ENCODE peak calls at places on chromosomes 11 and 22, in six cellular contexts. One of them, this sample, is unnamed.
A peak's percentile ranks its signal among the peaks of the same experiment; 100 is the strongest.

GRCh38 chr22:22043296-22044078 is 60.9 kb upstream of the TOP3B start:
- DNase-seq in stimulated activated CD4-positive, alpha-beta T cell treated with anti-CD3 and anti-CD28 coated beads, Interleukin-12 subunit alpha, Interleukin-12 subunit beta, amount 100 ng/mL, for 4 hours: no peak
- DNase-seq in sciatic nerve: no peak
- DNase-seq in NCI-H1417 treated with DMSO at 0.1 percent for 48 hours: no peak
- DNase-seq in left kidney: no peak
- DNase-seq in A549: no peak
- DNase-seq in this sample: no peak

GRCh38 chr11:46414466-46414796 is 22.9 kb upstream of the CHRM4 start:
- DNase-seq in stimulated activated CD4-positive, alpha-beta T cell treated with anti-CD3 and anti-CD28 coated beads, Interleukin-12 subunit alpha, Interleukin-12 subunit beta, amount 100 ng/mL, for 4 hours: no peak
- DNase-seq in sciatic nerve: no peak
- DNase-seq in NCI-H1417 treated with DMSO at 0.1 percent for 48 hours: no peak
- DNase-seq in left kidney: no peak
- DNase-seq in A549: no peak
- DNase-seq in this sample: no peak

GRCh38 chr11:116813781-116814471 is 9.2 kb downstream of the APOA4 start:
- DNase-seq in stimulated activated CD4-positive, alpha-beta T cell treated with anti-CD3 and anti-CD28 coated beads, Interleukin-12 subunit alpha, Interleukin-12 subunit beta, amount 100 ng/mL, for 4 hours: no peak
- DNase-seq in sciatic nerve: no peak
- DNase-seq in NCI-H1417 treated with DMSO at 0.1 percent for 48 hours: no peak
- DNase-seq in left kidney: no peak
- DNase-seq in A549: no peak
- DNase-seq in this sample: no peak

GRCh38 chr11:86177319-86177718 is 67.2 kb upstream of the EED start:
- DNase-seq in stimulated activated CD4-positive, alpha-beta T cell treated with anti-CD3 and anti-CD28 coated beads, Interleukin-12 subunit alpha, Interleukin-12 subunit beta, amount 100 ng/mL, for 4 hours: no peak
- DNase-seq in sciatic nerve: no peak
- DNase-seq in NCI-H1417 treated with DMSO at 0.1 percent for 48 hours: no peak
- DNase-seq in left kidney: no peak
- DNase-seq in A549: no peak
- DNase-seq in this sample: no peak

GRCh38 chr22:29702931-29703594 is 16.7 kb upstream of the CABP7 start:
- DNase-seq in stimulated activated CD4-positive, alpha-beta T cell treated with anti-CD3 and anti-CD28 coated beads, Interleukin-12 subunit alpha, Interleukin-12 subunit beta, amount 100 ng/mL, for 4 hours: no peak
- DNase-seq in sciatic nerve: peak; percentile 68
- DNase-seq in NCI-H1417 treated with DMSO at 0.1 percent for 48 hours: no peak
- DNase-seq in left kidney: no peak
- DNase-seq in A549: no peak
- DNase-seq in this sample: no peak

GRCh38 chr11:38356255-38356654 is 1758.2 kb upstream of the RAG2 start:
- DNase-seq in stimulated activated CD4-positive, alpha-beta T cell treated with anti-CD3 and anti-CD28 coated beads, Interleukin-12 subunit alpha, Interleukin-12 subunit beta, amount 100 ng/mL, for 4 hours: no peak
- DNase-seq in sciatic nerve: no peak
- DNase-seq in NCI-H1417 treated with DMSO at 0.1 percent for 48 hours: no peak
- DNase-seq in left kidney: no peak
- DNase-seq in A549: no peak
- DNase-seq in this sample: no peak

GRCh38 chr11:108732395-108732794 is 67.5 kb downstream of the DDX10 start:
- DNase-seq in stimulated activated CD4-positive, alpha-beta T cell treated with anti-CD3 and anti-CD28 coated beads, Interleukin-12 subunit alpha, Interleukin-12 subunit beta, amount 100 ng/mL, for 4 hours: no peak
- DNase-seq in sciatic nerve: no peak
- DNase-seq in NCI-H1417 treated with DMSO at 0.1 percent for 48 hours: peak; percentile 83
- DNase-seq in left kidney: no peak
- DNase-seq in A549: no peak
- DNase-seq in this sample: no peak

GRCh38 chr22:36532466-36532865 is 3.5 kb upstream of the EIF3D start:
- DNase-seq in stimulated activated CD4-positive, alpha-beta T cell treated with anti-CD3 and anti-CD28 coated beads, Interleukin-12 subunit alpha, Interleukin-12 subunit beta, amount 100 ng/mL, for 4 hours: no peak
- DNase-seq in sciatic nerve: no peak
- DNase-seq in NCI-H1417 treated with DMSO at 0.1 percent for 48 hours: no peak
- DNase-seq in left kidney: no peak
- DNase-seq in A549: no peak
- DNase-seq in this sample: no peak

GRCh38 chr11:73206751-73207280 is 11.3 kb upstream of the P2RY2 start:
- DNase-seq in stimulated activated CD4-positive, alpha-beta T cell treated with anti-CD3 and anti-CD28 coated beads, Interleukin-12 subunit alpha, Interleukin-12 subunit beta, amount 100 ng/mL, for 4 hours: no peak
- DNase-seq in sciatic nerve: no peak
- DNase-seq in NCI-H1417 treated with DMSO at 0.1 percent for 48 hours: no peak
- DNase-seq in left kidney: no peak
- DNase-seq in A549: peak; percentile 30
- DNase-seq in this sample: no peak

GRCh38 chr22:41845380-41846267 is 12.7 kb downstream of the SREBF2 start:
- DNase-seq in stimulated activated CD4-positive, alpha-beta T cell treated with anti-CD3 and anti-CD28 coated beads, Interleukin-12 subunit alpha, Interleukin-12 subunit beta, amount 100 ng/mL, for 4 hours: no peak
- DNase-seq in sciatic nerve: no peak
- DNase-seq in NCI-H1417 treated with DMSO at 0.1 percent for 48 hours: no peak
- DNase-seq in left kidney: no peak
- DNase-seq in A549: no peak
- DNase-seq in this sample: no peak

GRCh38 chr22:26845016-26845728 is 187.8 kb downstream of the MIAT start:
- DNase-seq in stimulated activated CD4-positive, alpha-beta T cell treated with anti-CD3 and anti-CD28 coated beads, Interleukin-12 subunit alpha, Interleukin-12 subunit beta, amount 100 ng/mL, for 4 hours: no peak
- DNase-seq in sciatic nerve: no peak
- DNase-seq in NCI-H1417 treated with DMSO at 0.1 percent for 48 hours: no peak
- DNase-seq in left kidney: peak; percentile 34
- DNase-seq in A549: no peak
- DNase-seq in this sample: no peak

GRCh38 chr11:72589802-72590761 is 84.1 kb downstream of the PDE2A start:
- DNase-seq in stimulated activated CD4-positive, alpha-beta T cell treated with anti-CD3 and anti-CD28 coated beads, Interleukin-12 subunit alpha, Interleukin-12 subunit beta, amount 100 ng/mL, for 4 hours: peak; percentile 44
- DNase-seq in sciatic nerve: no peak
- DNase-seq in NCI-H1417 treated with DMSO at 0.1 percent for 48 hours: no peak
- DNase-seq in left kidney: peak; percentile 90
- DNase-seq in A549: peak; percentile 73
- DNase-seq in this sample: no peak

GRCh38 chr11:108302121-108302785 is 79.4 kb downstream of the ATM start:
- DNase-seq in stimulated activated CD4-positive, alpha-beta T cell treated with anti-CD3 and anti-CD28 coated beads, Interleukin-12 subunit alpha, Interleukin-12 subunit beta, amount 100 ng/mL, for 4 hours: no peak
- DNase-seq in sciatic nerve: no peak
- DNase-seq in NCI-H1417 treated with DMSO at 0.1 percent for 48 hours: no peak
- DNase-seq in left kidney: no peak
- DNase-seq in A549: no peak
- DNase-seq in this sample: no peak

GRCh38 chr11:28760676-28761390 is 652.6 kb downstream of the METTL15 start:
- DNase-seq in stimulated activated CD4-positive, alpha-beta T cell treated with anti-CD3 and anti-CD28 coated beads, Interleukin-12 subunit alpha, Interleukin-12 subunit beta, amount 100 ng/mL, for 4 hours: no peak
- DNase-seq in sciatic nerve: no peak
- DNase-seq in NCI-H1417 treated with DMSO at 0.1 percent for 48 hours: no peak
- DNase-seq in left kidney: no peak
- DNase-seq in A549: no peak
- DNase-seq in this sample: no peak

GRCh38 chr11:111512296-111513239 is at the start of gene BTG4:
- DNase-seq in stimulated activated CD4-positive, alpha-beta T cell treated with anti-CD3 and anti-CD28 coated beads, Interleukin-12 subunit alpha, Interleukin-12 subunit beta, amount 100 ng/mL, for 4 hours: peak; percentile 24
- DNase-seq in sciatic nerve: peak; percentile 60
- DNase-seq in NCI-H1417 treated with DMSO at 0.1 percent for 48 hours: no peak
- DNase-seq in left kidney: peak; percentile 72
- DNase-seq in A549: peak; percentile 31
- DNase-seq in this sample: no peak

GRCh38 chr11:57601297-57601696 is 3.8 kb downstream of the SERPING1 start:
- DNase-seq in stimulated activated CD4-positive, alpha-beta T cell treated with anti-CD3 and anti-CD28 coated beads, Interleukin-12 subunit alpha, Interleukin-12 subunit beta, amount 100 ng/mL, for 4 hours: no peak
- DNase-seq in sciatic nerve: no peak
- DNase-seq in NCI-H1417 treated with DMSO at 0.1 percent for 48 hours: no peak
- DNase-seq in left kidney: no peak
- DNase-seq in A549: no peak
- DNase-seq in this sample: no peak

GRCh38 chr11:21474529-21474928 is 718.4 kb upstream of the ANO5 start:
- DNase-seq in stimulated activated CD4-positive, alpha-beta T cell treated with anti-CD3 and anti-CD28 coated beads, Interleukin-12 subunit alpha, Interleukin-12 subunit beta, amount 100 ng/mL, for 4 hours: no peak
- DNase-seq in sciatic nerve: no peak
- DNase-seq in NCI-H1417 treated with DMSO at 0.1 percent for 48 hours: no peak
- DNase-seq in left kidney: no peak
- DNase-seq in A549: no peak
- DNase-seq in this sample: no peak

GRCh38 chr11:34263462-34264186 is 94.2 kb downstream of the ABTB2 start:
- DNase-seq in stimulated activated CD4-positive, alpha-beta T cell treated with anti-CD3 and anti-CD28 coated beads, Interleukin-12 subunit alpha, Interleukin-12 subunit beta, amount 100 ng/mL, for 4 hours: no peak
- DNase-seq in sciatic nerve: no peak
- DNase-seq in NCI-H1417 treated with DMSO at 0.1 percent for 48 hours: no peak
- DNase-seq in left kidney: peak; percentile 29
- DNase-seq in A549: peak; percentile 69
- DNase-seq in this sample: no peak

GRCh38 chr11:46391578-46392420 is at the start of gene CHRM4:
- DNase-seq in stimulated activated CD4-positive, alpha-beta T cell treated with anti-CD3 and anti-CD28 coated beads, Interleukin-12 subunit alpha, Interleukin-12 subunit beta, amount 100 ng/mL, for 4 hours: no peak
- DNase-seq in sciatic nerve: no peak
- DNase-seq in NCI-H1417 treated with DMSO at 0.1 percent for 48 hours: no peak
- DNase-seq in left kidney: peak; percentile 72
- DNase-seq in A549: peak; percentile 65
- DNase-seq in this sample: no peak

GRCh38 chr22:32815943-32816342 is 14.4 kb downstream of the TIMP3 start:
- DNase-seq in stimulated activated CD4-positive, alpha-beta T cell treated with anti-CD3 and anti-CD28 coated beads, Interleukin-12 subunit alpha, Interleukin-12 subunit beta, amount 100 ng/mL, for 4 hours: no peak
- DNase-seq in sciatic nerve: no peak
- DNase-seq in NCI-H1417 treated with DMSO at 0.1 percent for 48 hours: no peak
- DNase-seq in left kidney: no peak
- DNase-seq in A549: no peak
- DNase-seq in this sample: no peak

GRCh38 chr11:78391424-78391823 is 26.2 kb downstream of the GAB2 start:
- DNase-seq in stimulated activated CD4-positive, alpha-beta T cell treated with anti-CD3 and anti-CD28 coated beads, Interleukin-12 subunit alpha, Interleukin-12 subunit beta, amount 100 ng/mL, for 4 hours: no peak
- DNase-seq in sciatic nerve: no peak
- DNase-seq in NCI-H1417 treated with DMSO at 0.1 percent for 48 hours: no peak
- DNase-seq in left kidney: no peak
- DNase-seq in A549: no peak
- DNase-seq in this sample: no peak

GRCh38 chr11:74330065-74330858 is 18.8 kb upstream of the P4HA3 start:
- DNase-seq in stimulated activated CD4-positive, alpha-beta T cell treated with anti-CD3 and anti-CD28 coated beads, Interleukin-12 subunit alpha, Interleukin-12 subunit beta, amount 100 ng/mL, for 4 hours: no peak
- DNase-seq in sciatic nerve: no peak
- DNase-seq in NCI-H1417 treated with DMSO at 0.1 percent for 48 hours: no peak
- DNase-seq in left kidney: no peak
- DNase-seq in A549: no peak
- DNase-seq in this sample: no peak

GRCh38 chr11:117465236-117465997 is 137.8 kb downstream of the CEP164 start:
- DNase-seq in stimulated activated CD4-positive, alpha-beta T cell treated with anti-CD3 and anti-CD28 coated beads, Interleukin-12 subunit alpha, Interleukin-12 subunit beta, amount 100 ng/mL, for 4 hours: no peak
- DNase-seq in sciatic nerve: no peak
- DNase-seq in NCI-H1417 treated with DMSO at 0.1 percent for 48 hours: no peak
- DNase-seq in left kidney: no peak
- DNase-seq in A549: no peak
- DNase-seq in this sample: no peak

GRCh38 chr11:69647761-69648497 is 7.0 kb downstream of the CCND1 start:
- DNase-seq in stimulated activated CD4-positive, alpha-beta T cell treated with anti-CD3 and anti-CD28 coated beads, Interleukin-12 subunit alpha, Interleukin-12 subunit beta, amount 100 ng/mL, for 4 hours: no peak
- DNase-seq in sciatic nerve: no peak
- DNase-seq in NCI-H1417 treated with DMSO at 0.1 percent for 48 hours: no peak
- DNase-seq in left kidney: no peak
- DNase-seq in A549: no peak
- DNase-seq in this sample: no peak

GRCh38 chr11:66694732-66695207 is 17.1 kb upstream of the RBM4B start:
- DNase-seq in stimulated activated CD4-positive, alpha-beta T cell treated with anti-CD3 and anti-CD28 coated beads, Interleukin-12 subunit alpha, Interleukin-12 subunit beta, amount 100 ng/mL, for 4 hours: peak; percentile 85
- DNase-seq in sciatic nerve: peak; percentile 92
- DNase-seq in NCI-H1417 treated with DMSO at 0.1 percent for 48 hours: peak; percentile 72
- DNase-seq in left kidney: peak; percentile 98
- DNase-seq in A549: peak; percentile 98
- DNase-seq in this sample: peak; percentile 51

GRCh38 chr11:80240245-80240644 is 799.4 kb upstream of the TENM4 start:
- DNase-seq in stimulated activated CD4-positive, alpha-beta T cell treated with anti-CD3 and anti-CD28 coated beads, Interleukin-12 subunit alpha, Interleukin-12 subunit beta, amount 100 ng/mL, for 4 hours: no peak
- DNase-seq in sciatic nerve: no peak
- DNase-seq in NCI-H1417 treated with DMSO at 0.1 percent for 48 hours: no peak
- DNase-seq in left kidney: no peak
- DNase-seq in A549: no peak
- DNase-seq in this sample: no peak

GRCh38 chr11:128040603-128041002 is 546.8 kb downstream of the ETS1 start:
- DNase-seq in stimulated activated CD4-positive, alpha-beta T cell treated with anti-CD3 and anti-CD28 coated beads, Interleukin-12 subunit alpha, Interleukin-12 subunit beta, amount 100 ng/mL, for 4 hours: no peak
- DNase-seq in sciatic nerve: no peak
- DNase-seq in NCI-H1417 treated with DMSO at 0.1 percent for 48 hours: no peak
- DNase-seq in left kidney: no peak
- DNase-seq in A549: no peak
- DNase-seq in this sample: no peak

GRCh38 chr11:11025087-11025486 is 167.2 kb upstream of the ZBED5 start:
- DNase-seq in stimulated activated CD4-positive, alpha-beta T cell treated with anti-CD3 and anti-CD28 coated beads, Interleukin-12 subunit alpha, Interleukin-12 subunit beta, amount 100 ng/mL, for 4 hours: no peak
- DNase-seq in sciatic nerve: no peak
- DNase-seq in NCI-H1417 treated with DMSO at 0.1 percent for 48 hours: no peak
- DNase-seq in left kidney: no peak
- DNase-seq in A549: peak; percentile 26
- DNase-seq in this sample: no peak

GRCh38 chr11:93895106-93895862 is 44.9 kb upstream of the VSTM5 start:
- DNase-seq in stimulated activated CD4-positive, alpha-beta T cell treated with anti-CD3 and anti-CD28 coated beads, Interleukin-12 subunit alpha, Interleukin-12 subunit beta, amount 100 ng/mL, for 4 hours: no peak
- DNase-seq in sciatic nerve: no peak
- DNase-seq in NCI-H1417 treated with DMSO at 0.1 percent for 48 hours: peak; percentile 35
- DNase-seq in left kidney: peak; percentile 83
- DNase-seq in A549: peak; percentile 53
- DNase-seq in this sample: no peak

GRCh38 chr11:6719588-6719987 is 36.4 kb upstream of the MRPL17 start:
- DNase-seq in stimulated activated CD4-positive, alpha-beta T cell treated with anti-CD3 and anti-CD28 coated beads, Interleukin-12 subunit alpha, Interleukin-12 subunit beta, amount 100 ng/mL, for 4 hours: no peak
- DNase-seq in sciatic nerve: no peak
- DNase-seq in NCI-H1417 treated with DMSO at 0.1 percent for 48 hours: no peak
- DNase-seq in left kidney: no peak
- DNase-seq in A549: no peak
- DNase-seq in this sample: no peak

GRCh38 chr22:47452184-47452583 is 689.7 kb downstream of the TBC1D22A start:
- DNase-seq in stimulated activated CD4-positive, alpha-beta T cell treated with anti-CD3 and anti-CD28 coated beads, Interleukin-12 subunit alpha, Interleukin-12 subunit beta, amount 100 ng/mL, for 4 hours: no peak
- DNase-seq in sciatic nerve: no peak
- DNase-seq in NCI-H1417 treated with DMSO at 0.1 percent for 48 hours: no peak
- DNase-seq in left kidney: no peak
- DNase-seq in A549: peak; percentile 38
- DNase-seq in this sample: no peak

GRCh38 chr11:94272738-94273313 is 31.6 kb upstream of the IZUMO1R start:
- DNase-seq in stimulated activated CD4-positive, alpha-beta T cell treated with anti-CD3 and anti-CD28 coated beads, Interleukin-12 subunit alpha, Interleukin-12 subunit beta, amount 100 ng/mL, for 4 hours: no peak
- DNase-seq in sciatic nerve: no peak
- DNase-seq in NCI-H1417 treated with DMSO at 0.1 percent for 48 hours: no peak
- DNase-seq in left kidney: peak; percentile 81
- DNase-seq in A549: no peak
- DNase-seq in this sample: no peak

GRCh38 chr22:39315389-39315788 is 4.0 kb downstream of the RPL3 start:
- DNase-seq in stimulated activated CD4-positive, alpha-beta T cell treated with anti-CD3 and anti-CD28 coated beads, Interleukin-12 subunit alpha, Interleukin-12 subunit beta, amount 100 ng/mL, for 4 hours: no peak
- DNase-seq in sciatic nerve: no peak
- DNase-seq in NCI-H1417 treated with DMSO at 0.1 percent for 48 hours: no peak
- DNase-seq in left kidney: no peak
- DNase-seq in A549: no peak
- DNase-seq in this sample: no peak

GRCh38 chr11:111185259-111185658 is 60.3 kb upstream of the POU2AF2 start:
- DNase-seq in stimulated activated CD4-positive, alpha-beta T cell treated with anti-CD3 and anti-CD28 coated beads, Interleukin-12 subunit alpha, Interleukin-12 subunit beta, amount 100 ng/mL, for 4 hours: no peak
- DNase-seq in sciatic nerve: no peak
- DNase-seq in NCI-H1417 treated with DMSO at 0.1 percent for 48 hours: no peak
- DNase-seq in left kidney: peak; percentile 3
- DNase-seq in A549: no peak
- DNase-seq in this sample: no peak

GRCh38 chr22:24107668-24108067 is 73.6 kb upstream of the SUSD2 start:
- DNase-seq in stimulated activated CD4-positive, alpha-beta T cell treated with anti-CD3 and anti-CD28 coated beads, Interleukin-12 subunit alpha, Interleukin-12 subunit beta, amount 100 ng/mL, for 4 hours: no peak
- DNase-seq in sciatic nerve: peak; percentile 92
- DNase-seq in NCI-H1417 treated with DMSO at 0.1 percent for 48 hours: no peak
- DNase-seq in left kidney: no peak
- DNase-seq in A549: no peak
- DNase-seq in this sample: no peak

GRCh38 chr11:70692131-70692530 is 293.8 kb downstream of the CTTN start:
- DNase-seq in stimulated activated CD4-positive, alpha-beta T cell treated with anti-CD3 and anti-CD28 coated beads, Interleukin-12 subunit alpha, Interleukin-12 subunit beta, amount 100 ng/mL, for 4 hours: no peak
- DNase-seq in sciatic nerve: no peak
- DNase-seq in NCI-H1417 treated with DMSO at 0.1 percent for 48 hours: no peak
- DNase-seq in left kidney: no peak
- DNase-seq in A549: no peak
- DNase-seq in this sample: no peak

GRCh38 chr11:14107071-14107470 is 144.5 kb downstream of the SPON1 start:
- DNase-seq in stimulated activated CD4-positive, alpha-beta T cell treated with anti-CD3 and anti-CD28 coated beads, Interleukin-12 subunit alpha, Interleukin-12 subunit beta, amount 100 ng/mL, for 4 hours: no peak
- DNase-seq in sciatic nerve: no peak
- DNase-seq in NCI-H1417 treated with DMSO at 0.1 percent for 48 hours: no peak
- DNase-seq in left kidney: no peak
- DNase-seq in A549: no peak
- DNase-seq in this sample: no peak

GRCh38 chr11:83194284-83195175 is 1.0 kb downstream of the ANKRD42 start:
- DNase-seq in stimulated activated CD4-positive, alpha-beta T cell treated with anti-CD3 and anti-CD28 coated beads, Interleukin-12 subunit alpha, Interleukin-12 subunit beta, amount 100 ng/mL, for 4 hours: peak; percentile 33
- DNase-seq in sciatic nerve: peak; percentile 73
- DNase-seq in NCI-H1417 treated with DMSO at 0.1 percent for 48 hours: no peak
- DNase-seq in left kidney: peak; percentile 73
- DNase-seq in A549: peak; percentile 39
- DNase-seq in this sample: no peak

GRCh38 chr11:91527380-91528030 is 697.1 kb upstream of the FAT3 start:
- DNase-seq in stimulated activated CD4-positive, alpha-beta T cell treated with anti-CD3 and anti-CD28 coated beads, Interleukin-12 subunit alpha, Interleukin-12 subunit beta, amount 100 ng/mL, for 4 hours: no peak
- DNase-seq in sciatic nerve: no peak
- DNase-seq in NCI-H1417 treated with DMSO at 0.1 percent for 48 hours: no peak
- DNase-seq in left kidney: no peak
- DNase-seq in A549: no peak
- DNase-seq in this sample: no peak